ENCODE peak calls at places on chromosomes 13 and 19, in four cellular contexts. One of them, this sample, is unnamed.

GRCh38 chr19:45446944-45447343 is 20.9 kb upstream of the FOSB start:
- DNase-seq in NT2/D1: no peak
- DNase-seq in H1: no peak
- DNase-seq in HepG2: no peak
- DNase-seq in this sample: no peak

GRCh38 chr19:43290568-43291359 is 21.4 kb upstream of the PSG9 start:
- DNase-seq in NT2/D1: peak
- DNase-seq in H1: peak
- DNase-seq in HepG2: no peak
- DNase-seq in this sample: no peak

GRCh38 chr13:107275945-107276614 is 708.1 kb upstream of the ARGLU1 start:
- DNase-seq in NT2/D1: no peak
- DNase-seq in H1: no peak
- DNase-seq in HepG2: no peak
- DNase-seq in this sample: no peak

GRCh38 chr19:6713773-6714692 is 6.4 kb downstream of the C3 start:
- DNase-seq in NT2/D1: no peak
- DNase-seq in H1: no peak
- DNase-seq in HepG2: no peak
- DNase-seq in this sample: no peak

GRCh38 chr13:39186205-39186880 is 148.1 kb downstream of the NHLRC3 start:
- DNase-seq in NT2/D1: no peak
- DNase-seq in H1: no peak
- DNase-seq in HepG2: no peak
- DNase-seq in this sample: no peak

GRCh38 chr13:98984118-98984517 is 6.3 kb upstream of the DOCK9 start:
- DNase-seq in NT2/D1: no peak
- DNase-seq in H1: no peak
- DNase-seq in HepG2: peak
- DNase-seq in this sample: no peak

GRCh38 chr19:39810424-39810823 is 23.5 kb downstream of the DYRK1B start:
- DNase-seq in NT2/D1: no peak
- DNase-seq in H1: no peak
- DNase-seq in HepG2: no peak
- DNase-seq in this sample: no peak

GRCh38 chr13:62119739-62120700 is 704.4 kb upstream of the PCDH20 start:
- DNase-seq in NT2/D1: no peak
- DNase-seq in H1: no peak
- DNase-seq in HepG2: no peak
- DNase-seq in this sample: peak

GRCh38 chr13:110376120-110376519 is 69.0 kb downstream of the COL4A2 start:
- DNase-seq in NT2/D1: no peak
- DNase-seq in H1: no peak
- DNase-seq in HepG2: no peak
- DNase-seq in this sample: no peak

GRCh38 chr19:18975011-18975410 is 34.0 kb upstream of the HOMER3 start:
- DNase-seq in NT2/D1: no peak
- DNase-seq in H1: no peak
- DNase-seq in HepG2: no peak
- DNase-seq in this sample: no peak

GRCh38 chr19:30044273-30045259 is 102.5 kb downstream of the URI1 start:
- DNase-seq in NT2/D1: no peak
- DNase-seq in H1: no peak
- DNase-seq in HepG2: no peak
- DNase-seq in this sample: no peak

GRCh38 chr13:19159181-19159580 is 22.4 kb downstream of the TUBA3C start:
- DNase-seq in NT2/D1: no peak
- DNase-seq in H1: no peak
- DNase-seq in HepG2: no peak
- DNase-seq in this sample: no peak

DNA sequence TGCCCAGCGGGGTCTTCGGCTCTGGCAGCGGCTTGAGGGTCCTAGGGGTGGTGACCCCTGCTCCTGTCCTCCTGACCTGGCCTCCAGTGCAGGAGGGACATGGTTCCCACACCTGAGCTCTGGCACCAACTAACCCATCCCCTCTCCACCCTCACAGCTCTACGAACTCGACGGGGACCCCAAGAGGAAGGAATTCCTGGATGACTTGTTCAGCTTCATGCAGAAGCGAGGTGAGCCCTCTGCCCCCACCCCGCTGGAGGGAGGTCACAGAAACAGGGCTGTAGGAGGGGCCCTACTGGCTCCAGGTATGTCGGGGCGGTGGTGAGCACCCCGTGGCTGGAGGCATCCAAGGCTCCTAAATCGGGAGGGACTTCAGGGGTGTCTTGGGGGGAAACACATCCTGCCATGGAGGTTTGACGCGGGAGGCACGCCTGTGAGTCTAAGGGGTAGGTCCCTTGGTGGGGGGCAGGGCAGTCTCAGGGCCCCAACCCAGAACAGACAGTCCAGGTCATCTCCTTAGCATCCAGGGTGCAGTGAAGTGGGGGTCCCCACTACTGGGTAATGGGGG is 24.1 kb upstream of the WDR18 start:
- DNase-seq in NT2/D1: peak
- DNase-seq in H1: peak
- DNase-seq in HepG2: peak
- DNase-seq in this sample: no peak
- TF ChIP-seq SUZ12 in NT2/D1: no peak
- TF ChIP-seq SUZ12 in H1: no peak
- TF ChIP-seq SUZ12 in HepG2: no peak
- TF ChIP-seq SUZ12 in this sample: no peak

DNA sequence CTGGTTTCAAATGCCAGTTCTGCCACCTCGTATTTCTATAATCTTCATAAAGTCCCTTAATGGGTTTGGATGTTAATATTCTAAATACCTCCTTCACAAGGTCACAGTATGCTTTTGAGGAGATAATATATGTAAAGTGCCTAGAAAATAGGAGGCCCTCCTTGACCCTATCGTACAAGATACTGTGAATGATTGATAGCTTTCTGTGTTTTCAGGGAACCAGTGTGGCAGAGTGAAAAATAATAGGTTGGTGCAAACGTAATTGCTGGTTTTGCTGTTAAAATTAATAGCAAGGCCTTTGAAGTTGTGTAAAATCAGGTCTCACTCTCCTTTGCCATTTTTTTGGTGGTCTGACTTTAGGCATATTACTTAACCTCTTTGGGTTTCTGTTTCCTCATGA is 77.5 kb upstream of the SCEL start:
- DNase-seq in NT2/D1: no peak
- DNase-seq in H1: no peak
- DNase-seq in HepG2: no peak
- DNase-seq in this sample: no peak
- TF ChIP-seq SUZ12 in NT2/D1: no peak
- TF ChIP-seq SUZ12 in H1: no peak
- TF ChIP-seq SUZ12 in HepG2: no peak
- TF ChIP-seq SUZ12 in this sample: no peak

DNA sequence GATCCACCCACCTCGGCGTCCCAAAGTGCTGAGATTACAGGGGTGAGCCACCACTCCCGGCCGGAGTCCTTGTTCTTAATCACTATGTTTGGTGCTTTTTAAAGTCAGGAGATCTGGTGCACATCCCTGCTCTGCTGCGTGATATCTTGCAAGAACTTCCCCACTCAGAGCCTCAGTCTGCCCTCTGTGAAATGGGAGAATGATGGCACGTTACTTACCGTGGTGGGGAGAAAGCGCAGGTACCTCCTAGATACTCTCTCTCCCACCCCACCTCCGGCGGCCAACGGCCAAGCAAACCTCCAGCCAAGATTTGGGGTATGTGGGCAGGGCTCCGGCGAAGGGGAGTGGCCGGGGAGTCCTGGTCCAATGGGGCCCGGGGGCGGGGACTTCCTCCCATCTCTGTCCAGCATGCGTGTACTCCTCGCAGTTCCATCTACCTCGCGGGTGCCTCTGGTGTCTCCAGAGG is at the start of gene RYR1:
- DNase-seq in NT2/D1: no peak
- DNase-seq in H1: peak
- DNase-seq in HepG2: no peak
- DNase-seq in this sample: no peak
- TF ChIP-seq SUZ12 in NT2/D1: no peak
- TF ChIP-seq SUZ12 in H1: no peak
- TF ChIP-seq SUZ12 in HepG2: no peak
- TF ChIP-seq SUZ12 in this sample: no peak

DNA sequence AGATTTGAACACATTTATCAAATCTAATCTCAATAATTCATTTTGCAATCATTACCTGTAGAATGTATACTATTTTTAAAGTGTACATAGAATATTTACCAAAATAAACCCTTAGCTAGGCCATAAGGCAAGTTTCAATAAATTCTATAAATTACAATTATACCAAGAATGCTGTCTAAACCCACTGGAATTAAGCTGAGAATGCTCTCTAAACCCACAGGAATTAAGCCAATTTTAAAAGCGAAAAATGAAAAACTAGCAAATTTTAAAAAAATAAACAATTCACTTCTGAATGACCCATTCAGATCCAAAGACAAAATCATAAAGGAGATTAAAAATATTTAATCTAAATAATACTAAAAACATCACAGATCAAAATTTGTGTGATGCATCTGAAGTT is 540.3 kb upstream of the NBEA start:
- DNase-seq in NT2/D1: no peak
- DNase-seq in H1: no peak
- DNase-seq in HepG2: no peak
- DNase-seq in this sample: no peak
- TF ChIP-seq SUZ12 in NT2/D1: no peak
- TF ChIP-seq SUZ12 in H1: no peak
- TF ChIP-seq SUZ12 in HepG2: no peak
- TF ChIP-seq SUZ12 in this sample: no peak

GRCh38 chr13:77218274-77218673 is 108.6 kb downstream of the MYCBP2 start:
- DNase-seq in NT2/D1: no peak
- DNase-seq in H1: no peak
- DNase-seq in HepG2: no peak
- DNase-seq in this sample: no peak

GRCh38 chr13:77215543-77215942 is 111.4 kb downstream of the MYCBP2 start:
- DNase-seq in NT2/D1: no peak
- DNase-seq in H1: no peak
- DNase-seq in HepG2: no peak
- DNase-seq in this sample: no peak

GRCh38 chr13:77207943-77208342 is 119.0 kb downstream of the MYCBP2 start:
- DNase-seq in NT2/D1: no peak
- DNase-seq in H1: no peak
- DNase-seq in HepG2: no peak
- DNase-seq in this sample: no peak

GRCh38 chr13:77219401-77219800 is 107.5 kb downstream of the MYCBP2 start:
- DNase-seq in NT2/D1: no peak
- DNase-seq in H1: no peak
- DNase-seq in HepG2: no peak
- DNase-seq in this sample: no peak

GRCh38 chr13:77213644-77214043 is 113.2 kb downstream of the MYCBP2 start:
- DNase-seq in NT2/D1: no peak
- DNase-seq in H1: no peak
- DNase-seq in HepG2: no peak
- DNase-seq in this sample: no peak
- TF ChIP-seq SUZ12 in NT2/D1: no peak
- TF ChIP-seq SUZ12 in H1: no peak
- TF ChIP-seq SUZ12 in HepG2: no peak
- TF ChIP-seq SUZ12 in this sample: no peak

GRCh38 chr19:47075179-47075811 is 26.9 kb upstream of the TMEM160 start:
- DNase-seq in NT2/D1: no peak
- DNase-seq in H1: no peak
- DNase-seq in HepG2: no peak
- DNase-seq in this sample: no peak
- TF ChIP-seq SUZ12 in NT2/D1: no peak
- TF ChIP-seq SUZ12 in H1: no peak
- TF ChIP-seq SUZ12 in HepG2: no peak
- TF ChIP-seq SUZ12 in this sample: no peak

GRCh38 chr19:32224371-32225244 is 120.8 kb upstream of the ZNF507 start:
- DNase-seq in NT2/D1: peak
- DNase-seq in H1: peak
- DNase-seq in HepG2: peak
- DNase-seq in this sample: peak
- TF ChIP-seq SUZ12 in NT2/D1: peak
- TF ChIP-seq SUZ12 in H1: no peak
- TF ChIP-seq SUZ12 in HepG2: no peak
- TF ChIP-seq SUZ12 in this sample: no peak

GRCh38 chr19:53374743-53375142 is 9.2 kb downstream of the ZNF525 start:
- DNase-seq in NT2/D1: no peak
- DNase-seq in H1: no peak
- DNase-seq in HepG2: no peak
- DNase-seq in this sample: no peak

GRCh38 chr19:53372196-53372595 is 6.7 kb downstream of the ZNF525 start:
- DNase-seq in NT2/D1: no peak
- DNase-seq in H1: no peak
- DNase-seq in HepG2: no peak
- DNase-seq in this sample: no peak

GRCh38 chr19:53374288-53374687 is 8.8 kb downstream of the ZNF525 start:
- DNase-seq in NT2/D1: no peak
- DNase-seq in H1: no peak
- DNase-seq in HepG2: no peak
- DNase-seq in this sample: no peak
- TF ChIP-seq SUZ12 in NT2/D1: no peak
- TF ChIP-seq SUZ12 in H1: no peak
- TF ChIP-seq SUZ12 in HepG2: no peak
- TF ChIP-seq SUZ12 in this sample: no peak

This sample was measured in HEK293T.